ENCODE peak calls at places on chromosomes 2 and 18, in nine cellular contexts. T is right lobe of liver, W is activated B cell treated with CpG ODN at 0.5 μM for 24 hours, X is uterus, H is AG09309, A is fibroblast of the aortic adventitia, M is HL-60, J is suprapubic skin, Q is cardiac muscle cell. U is an unnamed sample.

GRCh38 chr2:201182650-201183372 is at the start of gene CASP10:
- DNase-seq in M (peak), Q (no peak), X (no peak), T (no peak), H (no peak), A (peak), J (no peak), W (no peak), U (peak)

GRCh38 chr2:28752608-28752984 is 966 bp downstream of the PPP1CB start:
- DNase-seq in Q (peak), A (peak), X (no peak), T (no peak), H (no peak), M (no peak), J (no peak), W (no peak), U (no peak)

GRCh38 chr2:28648147-28648546 is 103.5 kb upstream of the PPP1CB start:
- DNase-seq in X (no peak), M (no peak), A (no peak), W (no peak), Q (no peak), J (no peak), H (no peak), T (no peak), U (no peak)

GRCh38 chr2:32212293-32212692 is 46.6 kb downstream of the SLC30A6 start:
- DNase-seq in H (no peak), J (no peak), A (no peak), M (no peak), X (no peak), T (no peak), W (no peak), Q (no peak), U (no peak)

GRCh38 chr2:136582631-136583205 is 182.6 kb upstream of the THSD7B start:
- DNase-seq in M (no peak), H (no peak), X (no peak), Q (peak), T (no peak), W (no peak), A (peak), J (no peak), U (peak)

GRCh38 chr18:9022397-9023170 is 79.9 kb upstream of the NDUFV2 start:
- DNase-seq in T (no peak), A (peak), M (no peak), W (no peak), J (no peak), Q (no peak), X (no peak), H (no peak), U (no peak)

GRCh38 chr18:11324510-11324909 is 175.1 kb upstream of the PIEZO2 start:
- DNase-seq in M (no peak), H (no peak), Q (no peak), W (no peak), X (no peak), J (no peak), A (peak), T (no peak), U (no peak)

GRCh38 chr2:214382229-214382628 is 28.6 kb upstream of the VWC2L start:
- DNase-seq in W (no peak), A (no peak), J (no peak), Q (no peak), M (no peak), H (no peak), T (no peak), X (no peak), U (no peak)

GRCh38 chr2:124542932-124543640 is 518.0 kb downstream of the CNTNAP5 start:
- DNase-seq in J (no peak), H (no peak), Q (peak), T (no peak), X (no peak), W (no peak), M (no peak), A (no peak), U (no peak)

GRCh38 chr2:12759248-12759647 is 42.5 kb downstream of the TRIB2 start:
- DNase-seq in T (no peak), J (no peak), A (peak), M (no peak), W (no peak), X (no peak), Q (no peak), H (peak), U (no peak)

GRCh38 chr2:31038385-31038784 is 99.9 kb downstream of the GALNT14 start:
- DNase-seq in W (no peak), A (no peak), J (no peak), H (no peak), M (no peak), Q (no peak), T (no peak), X (no peak), U (no peak)
- TF ChIP-seq CTCF in W (no peak), A (no peak), J (no peak), H (no peak), M (no peak), Q (no peak), T (no peak), X (no peak), U (no peak)

GRCh38 chr2:128639693-128640092 is 321.0 kb upstream of the HS6ST1 start:
- DNase-seq in H (no peak), Q (no peak), J (peak), X (no peak), M (no peak), T (no peak), A (peak), W (no peak), U (no peak)
- TF ChIP-seq CTCF in H (no peak), Q (no peak), J (no peak), X (no peak), M (no peak), T (no peak), A (no peak), W (no peak), U (no peak)

DNA sequence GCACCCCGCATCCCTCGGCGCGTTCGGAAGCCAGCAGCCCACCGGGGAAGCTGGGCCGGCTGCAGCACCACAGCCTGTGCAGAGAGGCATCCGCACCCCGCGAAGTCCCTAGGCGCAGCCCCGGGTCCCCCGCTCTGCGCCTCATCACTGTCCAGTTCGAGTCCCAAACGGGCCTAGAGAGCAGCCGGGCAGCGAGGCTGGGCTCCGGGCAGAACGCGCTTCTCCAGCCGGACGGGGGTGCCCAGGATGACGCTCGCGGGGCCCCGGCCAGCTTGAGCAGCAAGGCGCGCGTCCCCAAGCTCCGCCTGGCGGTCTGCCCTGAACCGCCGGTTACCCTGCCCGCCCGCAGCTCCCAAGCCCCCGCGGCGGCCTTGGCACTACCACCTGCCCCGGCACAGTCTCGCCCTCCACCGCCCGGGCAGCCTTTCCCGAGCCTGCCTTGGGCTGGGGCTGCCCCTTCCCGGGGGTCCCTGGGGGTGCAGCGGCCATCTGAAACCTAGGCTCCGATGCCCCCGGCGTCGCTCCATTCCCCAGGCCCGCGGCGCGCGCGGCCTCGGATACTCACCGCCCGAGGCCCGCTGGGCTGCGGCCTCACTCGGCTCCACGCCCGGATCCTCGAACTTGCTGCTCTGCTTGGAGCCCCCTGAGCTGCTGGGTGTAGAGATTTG is 600 bp downstream of the SLC16A14 start:
- DNase-seq in A (peak), Q (peak), W (peak), X (peak), J (no peak), T (peak), H (no peak), M (peak), U (peak)
- TF ChIP-seq CTCF in A (no peak), Q (peak), W (no peak), X (no peak), J (peak), T (no peak), H (no peak), M (no peak), U (peak)

GRCh38 chr2:101725038-101725437 is 27.5 kb downstream of the MAP4K4 start:
- DNase-seq in W (no peak), T (no peak), J (no peak), H (no peak), Q (no peak), M (no peak), A (no peak), X (no peak), U (no peak)

GRCh38 chr2:101724113-101724450 is 26.6 kb downstream of the MAP4K4 start:
- DNase-seq in H (no peak), T (no peak), J (no peak), A (no peak), X (no peak), W (no peak), Q (no peak), M (no peak), U (no peak)

GRCh38 chr2:101722878-101723277 is 25.4 kb downstream of the MAP4K4 start:
- DNase-seq in A (no peak), T (no peak), M (no peak), J (no peak), X (no peak), H (no peak), Q (no peak), W (no peak), U (no peak)

GRCh38 chr2:101723366-101724112 is 26.0 kb downstream of the MAP4K4 start:
- DNase-seq in H (no peak), M (no peak), W (no peak), A (no peak), J (no peak), X (no peak), Q (no peak), T (no peak), U (no peak)

GRCh38 chr2:101725515-101726192 is 28.1 kb downstream of the MAP4K4 start:
- DNase-seq in X (no peak), Q (no peak), M (no peak), W (no peak), A (no peak), T (no peak), H (no peak), J (no peak), U (no peak)
- TF ChIP-seq CTCF in X (no peak), Q (peak), M (no peak), W (no peak), A (no peak), T (peak), H (peak), J (no peak), U (no peak)

GRCh38 chr2:8441986-8442385 is 239.9 kb upstream of the ID2 start:
- DNase-seq in H (no peak), A (no peak), T (no peak), W (no peak), M (peak), J (no peak), Q (no peak), X (no peak), U (peak)
- TF ChIP-seq CTCF in H (no peak), A (no peak), T (no peak), W (no peak), M (no peak), J (no peak), Q (no peak), X (no peak), U (no peak)

DNA sequence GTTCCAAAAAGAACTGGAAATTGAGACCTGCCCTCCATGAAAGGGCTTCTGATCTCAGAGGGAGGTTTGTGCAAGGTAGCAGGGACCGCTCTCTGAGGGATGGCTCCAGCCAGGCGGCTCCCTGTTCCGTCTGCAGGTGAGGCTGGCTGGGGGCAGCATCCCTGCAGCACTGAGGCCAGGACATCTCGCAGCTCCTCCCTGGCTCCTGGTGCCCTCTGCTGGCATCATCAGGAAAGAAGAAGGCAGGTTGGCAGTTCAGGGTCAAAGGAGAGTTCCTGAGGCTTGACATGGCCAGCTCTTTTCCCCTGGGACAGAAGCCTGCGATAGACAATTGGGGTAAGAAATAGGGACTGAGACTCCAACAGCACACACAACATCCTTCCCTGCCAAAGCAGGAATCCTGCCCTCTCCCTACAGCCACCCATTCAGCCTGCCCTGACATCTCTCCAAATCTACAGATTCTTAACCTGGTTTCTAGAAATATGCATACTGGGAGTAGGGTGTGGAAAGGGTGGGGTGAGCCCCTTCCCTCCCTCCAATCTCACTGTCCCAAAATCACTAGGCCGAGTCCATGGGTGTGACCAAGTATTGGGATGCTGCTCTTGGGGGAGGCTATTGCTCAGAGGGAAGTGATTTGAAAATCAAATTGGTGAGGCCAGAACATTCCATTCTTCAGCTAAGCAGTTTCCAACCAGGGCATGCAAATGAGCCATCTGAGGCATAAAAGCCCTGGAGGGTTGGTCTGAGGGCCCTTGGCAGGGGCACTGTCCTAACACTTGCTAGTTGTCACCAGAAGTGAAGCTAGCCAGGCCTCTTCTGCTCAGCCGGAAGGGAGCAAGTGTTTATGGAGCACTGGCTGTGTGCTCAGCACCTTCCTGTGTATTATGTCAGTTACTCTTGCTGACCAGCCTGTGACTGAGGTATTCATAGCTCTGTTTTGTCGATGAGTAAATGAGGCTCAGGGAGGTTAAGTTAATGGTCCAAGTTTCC is 185.4 kb downstream of the TFCP2L1 start:
- DNase-seq in T (no peak), X (no peak), A (no peak), J (no peak), Q (peak), M (no peak), H (no peak), W (no peak), U (no peak)
- TF ChIP-seq CTCF in T (peak), X (no peak), A (peak), J (peak), Q (peak), M (peak), H (peak), W (no peak), U (peak)

GRCh38 chr2:150911766-150912280 is 349.8 kb downstream of the RBM43 start:
- DNase-seq in J (peak), A (peak), X (peak), W (no peak), H (peak), T (peak), Q (no peak), M (peak), U (no peak)
- TF ChIP-seq CTCF in J (no peak), A (peak), X (peak), W (no peak), H (peak), T (peak), Q (peak), M (no peak), U (no peak)

DNA sequence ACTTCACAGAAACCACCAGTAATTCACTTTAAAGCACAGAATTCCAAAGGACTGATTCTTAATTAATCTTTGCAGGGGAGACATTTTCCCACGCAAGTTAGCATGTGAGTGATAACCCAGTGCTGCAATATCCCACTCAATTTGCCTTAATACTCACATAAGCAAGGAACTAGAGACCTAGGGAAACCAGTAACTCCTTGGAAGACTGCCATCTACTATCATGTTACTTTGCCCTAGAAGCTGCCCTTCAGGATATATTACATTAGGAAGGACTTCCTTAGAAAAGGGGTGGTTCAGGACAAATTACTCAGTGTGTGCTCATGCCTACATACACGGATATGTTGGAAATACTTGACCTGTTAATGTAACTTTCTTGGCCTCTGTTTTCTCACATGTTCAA is 102.2 kb downstream of the OSR1 start:
- DNase-seq in H (peak), X (no peak), M (no peak), Q (no peak), T (no peak), J (no peak), W (no peak), A (peak), U (no peak)
- TF ChIP-seq CTCF in H (no peak), X (no peak), M (no peak), Q (no peak), T (no peak), J (no peak), W (no peak), A (no peak), U (no peak)

GRCh38 chr18:26863921-26864497 is 1.5 kb downstream of the AQP4 start:
- DNase-seq in T (no peak), W (no peak), M (no peak), J (no peak), Q (no peak), X (no peak), H (no peak), A (no peak), U (no peak)
- TF ChIP-seq CTCF in T (no peak), W (no peak), M (no peak), J (no peak), Q (no peak), X (no peak), H (no peak), A (no peak), U (no peak)

GRCh38 chr2:224847431-224847830 is 131.3 kb upstream of the CCDC195 start:
- DNase-seq in Q (no peak), H (no peak), W (no peak), T (no peak), X (no peak), J (no peak), M (no peak), A (no peak), U (no peak)

GRCh38 chr2:224847961-224848850 is 132.0 kb upstream of the CCDC195 start:
- DNase-seq in Q (peak), J (peak), H (peak), T (no peak), M (no peak), A (peak), W (no peak), X (no peak), U (no peak)

GRCh38 chr2:224850081-224850480 is 133.9 kb upstream of the CCDC195 start:
- DNase-seq in T (no peak), A (no peak), Q (no peak), M (no peak), H (no peak), W (no peak), J (no peak), X (no peak), U (no peak)

DNA sequence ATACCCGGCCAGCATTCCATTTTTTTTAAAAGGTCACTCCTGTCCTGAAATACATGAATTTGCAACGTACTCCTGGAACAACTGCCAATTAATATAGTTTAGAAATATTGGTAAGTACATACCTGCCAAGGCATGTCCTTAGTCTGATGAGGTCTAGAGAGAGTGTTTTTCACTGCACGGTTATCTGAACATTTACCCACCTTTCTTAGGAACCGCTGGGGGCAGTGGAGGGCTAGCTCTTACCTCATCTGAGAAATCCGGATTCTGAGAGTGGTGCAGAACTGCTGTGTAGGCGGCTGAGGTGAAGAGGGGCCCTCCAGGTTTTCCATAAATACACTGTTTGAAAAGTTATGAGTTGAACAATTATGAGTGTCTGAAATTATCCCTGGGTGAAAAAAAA is 133.1 kb upstream of the CCDC195 start:
- DNase-seq in J (no peak), X (no peak), T (no peak), Q (no peak), A (no peak), M (no peak), W (no peak), H (no peak), U (no peak)
- TF ChIP-seq CTCF in J (no peak), X (no peak), T (no peak), Q (peak), A (no peak), M (no peak), W (no peak), H (no peak), U (peak)